ENCODE peak calls at places on chromosome 3, in nine cellular contexts. W is astrocyte of the cerebellum, H is transverse colon, K is brain microvascular endothelial cell, X is left lung, T is hepatocyte, N is fibroblast of mammary gland, E is heart left ventricle, P is RWPE2. D is an unnamed sample.
A peak's percentile ranks its signal among the peaks of the same experiment; 100 is the strongest.

GRCh38 chr3:181534881-181535280 is 176.8 kb upstream of the SOX2 start:
- DNase-seq in N (no peak), K (no peak), P (no peak), T (no peak), X (no peak), W (no peak), H (no peak), E (no peak), D (no peak)

GRCh38 chr3:52834871-52835501 is at the start of gene MUSTN1:
- DNase-seq in N (peak; percentile 7), X (no peak), T (peak; percentile 40), H (no peak), W (no peak), K (no peak), P (no peak), E (peak; percentile 61), D (no peak)

GRCh38 chr3:155876537-155876936 is 6.1 kb downstream of the GMPS start:
- DNase-seq in W (no peak), H (no peak), N (no peak), E (no peak), P (no peak), X (no peak), K (no peak), T (no peak), D (no peak)

GRCh38 chr3:27219127-27219860 is 149.9 kb downstream of the NEK10 start:
- DNase-seq in T (no peak), X (no peak), P (no peak), K (no peak), E (no peak), N (peak; percentile 41), W (no peak), H (peak; percentile 31), D (peak; percentile 53)

GRCh38 chr3:65039754-65040210 is 352.0 kb upstream of the ADAMTS9 start:
- DNase-seq in K (peak; percentile 51), N (peak; percentile 49), T (peak; percentile 82), P (no peak), H (no peak), W (peak; percentile 79), X (no peak), E (no peak), D (peak; percentile 3)

GRCh38 chr3:196650740-196651311 is 11.3 kb downstream of the NRROS start:
- DNase-seq in W (peak; percentile 95), E (peak; percentile 70), P (peak; percentile 85), X (peak; percentile 69), K (peak; percentile 97), H (no peak), T (peak; percentile 84), N (peak; percentile 98), D (peak; percentile 95)

GRCh38 chr3:117597865-117598264 is 888.3 kb downstream of the TUSC7 start:
- DNase-seq in E (no peak), X (no peak), K (no peak), H (no peak), W (no peak), P (no peak), N (no peak), T (no peak), D (no peak)

GRCh38 chr3:10223676-10224639 is 24.3 kb upstream of the TATDN2 start:
- DNase-seq in P (no peak), E (no peak), K (no peak), N (no peak), H (peak; percentile 62), T (no peak), X (no peak), W (no peak), D (no peak)

GRCh38 chr3:30954431-30954830 is 60.0 kb upstream of the GADL1 start:
- DNase-seq in K (no peak), X (no peak), T (no peak), H (no peak), N (no peak), P (no peak), W (no peak), E (no peak), D (no peak)

GRCh38 chr3:15542641-15543040 is 21.1 kb upstream of the COLQ start:
- DNase-seq in H (no peak), T (no peak), E (no peak), N (no peak), W (no peak), X (no peak), K (no peak), P (no peak), D (no peak)

GRCh38 chr3:39405687-39406367 is 693 bp upstream of the RPSA start:
- DNase-seq in N (no peak), E (no peak), T (no peak), H (no peak), P (no peak), K (no peak), W (no peak), X (no peak), D (no peak)

GRCh38 chr3:39404943-39405686 is 1.4 kb upstream of the RPSA start:
- DNase-seq in W (no peak), K (no peak), T (no peak), N (no peak), H (no peak), P (no peak), X (no peak), E (no peak), D (no peak)

GRCh38 chr3:39407259-39407629 is 724 bp downstream of the RPSA start:
- DNase-seq in H (no peak), X (no peak), N (no peak), E (no peak), P (no peak), W (no peak), T (no peak), K (no peak), D (no peak)

GRCh38 chr3:39407773-39408492 is 1.4 kb downstream of the RPSA start:
- DNase-seq in K (no peak), N (peak; percentile 30), E (no peak), W (no peak), T (no peak), H (no peak), P (no peak), X (no peak), D (no peak)

DNA sequence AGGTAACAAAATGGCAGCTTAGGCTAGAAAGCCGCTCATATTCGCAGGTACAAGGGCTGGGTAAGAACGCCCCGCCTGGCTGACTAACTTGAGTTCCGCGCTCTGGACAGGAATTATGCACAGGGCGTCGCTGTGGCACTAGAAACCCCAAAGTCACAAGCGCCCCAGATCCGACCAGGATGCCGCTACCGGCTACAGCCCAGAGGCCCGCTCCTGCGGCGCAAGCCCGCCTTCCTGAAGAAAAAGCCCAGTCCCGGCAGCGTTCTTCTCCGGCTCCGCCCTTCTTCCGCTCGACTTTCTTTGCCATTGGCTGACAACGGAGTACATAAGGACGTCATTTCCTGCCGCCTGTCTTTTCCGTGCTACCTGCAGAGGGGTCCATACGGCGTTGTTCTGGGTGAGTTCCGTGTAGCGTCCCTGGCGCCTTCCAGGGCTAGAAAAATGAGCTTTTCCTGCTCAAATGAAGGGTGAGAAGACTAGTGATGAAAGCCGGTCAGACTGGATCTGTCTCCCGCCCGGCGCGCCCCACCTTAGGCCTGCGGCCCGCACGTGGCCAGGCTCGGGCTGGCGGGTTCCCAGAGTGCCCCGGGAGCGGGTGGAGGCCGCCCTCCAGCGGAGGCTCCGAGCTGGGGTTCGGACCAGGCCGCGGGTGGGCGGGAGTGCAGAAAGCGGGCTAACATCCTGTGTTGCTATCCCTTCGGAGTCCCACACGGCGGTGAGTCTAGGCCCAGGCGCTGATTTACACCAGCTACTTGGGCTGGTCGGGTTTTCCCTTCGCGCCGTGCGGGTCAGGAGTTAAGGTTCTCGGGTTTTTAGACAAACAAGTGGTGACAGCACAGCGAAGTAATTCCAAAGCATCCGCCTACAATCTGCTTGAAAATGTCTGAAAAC is at the start of gene RPSA:
- DNase-seq in E (peak; percentile 98), P (peak; percentile 96), T (peak; percentile 97), K (peak; percentile 96), H (peak; percentile 97), N (peak; percentile 96), X (peak; percentile 97), W (peak; percentile 93), D (peak; percentile 99)
- TF ChIP-seq CTCF in E (no peak), P (peak; percentile 46), T (peak; percentile 50), K (peak; percentile 43), H (peak; percentile 14), N (no peak), X (no peak), W (peak; percentile 44), D (peak; percentile 45)

DNA sequence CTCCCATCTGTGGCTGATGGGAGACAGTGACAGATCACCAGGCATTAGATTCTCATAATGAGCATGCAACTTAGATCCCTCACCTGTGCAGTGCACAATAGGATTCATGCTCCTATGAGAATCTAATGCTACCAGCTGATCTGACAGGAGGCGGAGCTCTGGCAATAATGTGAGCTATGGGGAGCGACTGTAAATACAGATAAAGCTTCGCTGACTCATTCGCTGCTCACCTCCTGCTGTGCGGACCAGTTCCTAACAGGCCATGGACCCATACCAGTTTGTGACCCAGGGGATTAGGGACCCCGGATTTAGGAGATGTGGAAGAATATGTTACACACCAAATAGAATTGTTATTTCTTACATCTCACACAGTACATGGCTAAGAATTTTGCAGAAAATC is 6.7 kb downstream of the ARGFX start:
- DNase-seq in N (no peak), K (peak; percentile 77), X (no peak), E (no peak), W (no peak), H (peak; percentile 50), P (no peak), T (peak; percentile 64), D (peak; percentile 79)
- H3K4me3 ChIP-seq in N (no peak overlapping the region), K (no peak overlapping the region), X (no peak overlapping the region), E (no peak overlapping the region), W (no peak overlapping the region), H (no peak overlapping the region), P (no peak overlapping the region), T (no peak overlapping the region), D (no peak overlapping the region)

GRCh38 chr3:160475153-160475552 is 25.6 kb upstream of the TRIM59 start:
- DNase-seq in W (no peak), N (no peak), X (no peak), E (no peak), H (no peak), P (no peak), K (no peak), T (no peak), D (no peak)

GRCh38 chr3:160475889-160476288 is 26.3 kb upstream of the TRIM59 start:
- DNase-seq in K (no peak), T (no peak), W (no peak), N (peak; percentile 50), P (no peak), H (no peak), X (no peak), E (no peak), D (no peak)

GRCh38 chr3:160473978-160474377 is 24.4 kb upstream of the TRIM59 start:
- DNase-seq in E (no peak), N (peak; percentile 99), K (peak; percentile 88), W (peak; percentile 83), H (no peak), P (no peak), T (no peak), X (no peak), D (peak; percentile 85)

GRCh38 chr3:160473233-160473632 is 23.6 kb upstream of the TRIM59 start:
- DNase-seq in P (no peak), H (no peak), E (no peak), K (peak; percentile 93), X (no peak), N (peak; percentile 95), T (no peak), W (peak; percentile 85), D (no peak)

GRCh38 chr3:160474416-160474838 is 24.8 kb upstream of the TRIM59 start:
- DNase-seq in K (peak; percentile 38), W (no peak), E (no peak), X (no peak), H (no peak), N (peak; percentile 83), P (no peak), T (no peak), D (peak; percentile 23)
- TF ChIP-seq CTCF in K (no peak), W (no peak), E (no peak), X (no peak), H (no peak), N (no peak), P (no peak), T (no peak), D (no peak)

GRCh38 chr3:42773409-42773751 is 327 bp upstream of the CCDC13 start:
- DNase-seq in N (no peak), K (no peak), T (no peak), X (no peak), H (no peak), W (no peak), P (no peak), E (no peak), D (no peak)
- H3K4me3 ChIP-seq in N (peak overlapping the region; percentile 58), K (peak overlapping the region; percentile 56), T (peak overlapping the region; percentile 61), X (peak overlapping the region; percentile 51), H (peak overlapping the region; percentile 43), W (peak overlapping the region; percentile 56), P (peak overlapping the region; percentile 32), E (peak overlapping the region; percentile 51), D (peak overlapping the region; percentile 42)